ENCODE peak calls at places on chromosomes 2 and 18, in six cellular contexts. One of them, this sample, is unnamed.

GRCh38 chr2:31197669-31198068 is 19.6 kb downstream of the CAPN14 start:
- DNase-seq in cardiac fibroblast: no peak
- DNase-seq in H7: no peak
- DNase-seq in tibial artery: no peak
- DNase-seq in PC-9: no peak
- DNase-seq in pancreas: no peak
- DNase-seq in this sample: no peak

GRCh38 chr2:28101892-28102291 is 211.4 kb downstream of the BABAM2 start:
- DNase-seq in cardiac fibroblast: peak
- DNase-seq in H7: no peak
- DNase-seq in tibial artery: no peak
- DNase-seq in PC-9: no peak
- DNase-seq in pancreas: no peak
- DNase-seq in this sample: no peak

GRCh38 chr18:45889419-45890059 is 64.1 kb downstream of the SIGLEC15 start:
- DNase-seq in cardiac fibroblast: no peak
- DNase-seq in H7: no peak
- DNase-seq in tibial artery: no peak
- DNase-seq in PC-9: no peak
- DNase-seq in pancreas: no peak
- DNase-seq in this sample: no peak

GRCh38 chr2:202314116-202314515 is 48.6 kb downstream of the NOP58 start:
- DNase-seq in cardiac fibroblast: no peak
- DNase-seq in H7: no peak
- DNase-seq in tibial artery: no peak
- DNase-seq in PC-9: no peak
- DNase-seq in pancreas: no peak
- DNase-seq in this sample: no peak

GRCh38 chr2:99748344-99748743 is 258.5 kb upstream of the REV1 start:
- DNase-seq in cardiac fibroblast: no peak
- DNase-seq in H7: no peak
- DNase-seq in tibial artery: no peak
- DNase-seq in PC-9: no peak
- DNase-seq in pancreas: no peak
- DNase-seq in this sample: no peak

GRCh38 chr18:5895886-5896740 is 791 bp upstream of the TMEM200C start:
- DNase-seq in cardiac fibroblast: no peak
- DNase-seq in H7: peak
- DNase-seq in tibial artery: no peak
- DNase-seq in PC-9: no peak
- DNase-seq in pancreas: peak
- DNase-seq in this sample: peak

GRCh38 chr2:128736689-128737545 is 418.2 kb upstream of the HS6ST1 start:
- DNase-seq in cardiac fibroblast: peak
- DNase-seq in H7: peak
- DNase-seq in tibial artery: peak
- DNase-seq in PC-9: peak
- DNase-seq in pancreas: peak
- DNase-seq in this sample: peak

GRCh38 chr2:56455642-56456041 is 271.9 kb downstream of the CCDC85A start:
- DNase-seq in cardiac fibroblast: no peak
- DNase-seq in H7: no peak
- DNase-seq in tibial artery: no peak
- DNase-seq in PC-9: no peak
- DNase-seq in pancreas: no peak
- DNase-seq in this sample: no peak

GRCh38 chr18:13888317-13888716 is 27.0 kb downstream of the MC2R start:
- DNase-seq in cardiac fibroblast: no peak
- DNase-seq in H7: no peak
- DNase-seq in tibial artery: no peak
- DNase-seq in PC-9: no peak
- DNase-seq in pancreas: no peak
- DNase-seq in this sample: no peak

GRCh38 chr2:1731963-1732768 is 12.1 kb downstream of the PXDN start:
- DNase-seq in cardiac fibroblast: peak
- DNase-seq in H7: peak
- DNase-seq in tibial artery: peak
- DNase-seq in PC-9: no peak
- DNase-seq in pancreas: no peak
- DNase-seq in this sample: peak

GRCh38 chr2:10028988-10029874 is 14.1 kb upstream of the KLF11 start:
- DNase-seq in cardiac fibroblast: no peak
- DNase-seq in H7: peak
- DNase-seq in tibial artery: peak
- DNase-seq in PC-9: peak
- DNase-seq in pancreas: no peak
- DNase-seq in this sample: no peak

GRCh38 chr2:159902722-159903121 is 104.7 kb upstream of the CD302 start:
- DNase-seq in cardiac fibroblast: no peak
- DNase-seq in H7: no peak
- DNase-seq in tibial artery: no peak
- DNase-seq in PC-9: no peak
- DNase-seq in pancreas: no peak
- DNase-seq in this sample: no peak

GRCh38 chr2:188485496-188485895 is 193.8 kb downstream of the GULP1 start:
- DNase-seq in cardiac fibroblast: peak
- DNase-seq in H7: no peak
- DNase-seq in tibial artery: no peak
- DNase-seq in PC-9: no peak
- DNase-seq in pancreas: no peak
- DNase-seq in this sample: no peak

GRCh38 chr2:186919272-186919671 is 70.3 kb upstream of the ZSWIM2 start:
- DNase-seq in cardiac fibroblast: peak
- DNase-seq in H7: no peak
- DNase-seq in tibial artery: no peak
- DNase-seq in PC-9: no peak
- DNase-seq in pancreas: no peak
- DNase-seq in this sample: no peak

GRCh38 chr2:112257575-112257974 is 2.7 kb upstream of the ZC3H8 start:
- DNase-seq in cardiac fibroblast: peak
- DNase-seq in H7: no peak
- DNase-seq in tibial artery: no peak
- DNase-seq in PC-9: no peak
- DNase-seq in pancreas: no peak
- DNase-seq in this sample: peak

GRCh38 chr2:134576478-134576877 is 142.3 kb downstream of the TMEM163 start:
- DNase-seq in cardiac fibroblast: no peak
- DNase-seq in H7: no peak
- DNase-seq in tibial artery: no peak
- DNase-seq in PC-9: no peak
- DNase-seq in pancreas: no peak
- DNase-seq in this sample: no peak

GRCh38 chr2:134574610-134575332 is 144.0 kb downstream of the TMEM163 start:
- DNase-seq in cardiac fibroblast: no peak
- DNase-seq in H7: no peak
- DNase-seq in tibial artery: no peak
- DNase-seq in PC-9: no peak
- DNase-seq in pancreas: no peak
- DNase-seq in this sample: no peak

GRCh38 chr2:134572996-134573395 is 145.8 kb downstream of the TMEM163 start:
- DNase-seq in cardiac fibroblast: no peak
- DNase-seq in H7: no peak
- DNase-seq in tibial artery: no peak
- DNase-seq in PC-9: no peak
- DNase-seq in pancreas: no peak
- DNase-seq in this sample: no peak

GRCh38 chr2:134573724-134574123 is 145.1 kb downstream of the TMEM163 start:
- DNase-seq in cardiac fibroblast: no peak
- DNase-seq in H7: no peak
- DNase-seq in tibial artery: no peak
- DNase-seq in PC-9: no peak
- DNase-seq in pancreas: no peak
- DNase-seq in this sample: no peak

DNA sequence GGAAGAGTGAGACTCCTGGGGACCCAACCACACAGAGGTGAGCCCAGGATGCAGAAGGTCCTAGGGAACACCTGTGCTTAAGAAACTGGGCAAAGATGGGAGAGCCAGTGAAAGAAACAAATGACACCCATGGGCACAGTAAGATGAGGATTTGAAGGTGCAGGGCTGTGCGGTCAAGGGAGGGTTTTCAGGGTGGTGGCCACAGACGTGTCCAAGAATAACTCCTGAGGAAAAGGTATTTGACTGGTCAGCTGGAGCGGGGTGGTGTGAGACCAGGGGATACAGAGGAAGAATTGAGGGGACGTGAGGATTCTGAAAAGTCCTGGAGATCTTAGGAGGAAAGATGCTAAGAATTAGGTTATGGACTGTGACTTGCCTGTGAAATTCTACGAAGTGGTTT is 142.9 kb downstream of the TMEM163 start:
- DNase-seq in cardiac fibroblast: no peak
- DNase-seq in H7: no peak
- DNase-seq in tibial artery: no peak
- DNase-seq in PC-9: no peak
- DNase-seq in pancreas: no peak
- DNase-seq in this sample: no peak
- H3K4me3 ChIP-seq in cardiac fibroblast: no peak
- H3K4me3 ChIP-seq in H7: no peak
- H3K4me3 ChIP-seq in tibial artery: no peak
- H3K4me3 ChIP-seq in PC-9: no peak
- H3K4me3 ChIP-seq in pancreas: no peak
- H3K4me3 ChIP-seq in this sample: no peak

DNA sequence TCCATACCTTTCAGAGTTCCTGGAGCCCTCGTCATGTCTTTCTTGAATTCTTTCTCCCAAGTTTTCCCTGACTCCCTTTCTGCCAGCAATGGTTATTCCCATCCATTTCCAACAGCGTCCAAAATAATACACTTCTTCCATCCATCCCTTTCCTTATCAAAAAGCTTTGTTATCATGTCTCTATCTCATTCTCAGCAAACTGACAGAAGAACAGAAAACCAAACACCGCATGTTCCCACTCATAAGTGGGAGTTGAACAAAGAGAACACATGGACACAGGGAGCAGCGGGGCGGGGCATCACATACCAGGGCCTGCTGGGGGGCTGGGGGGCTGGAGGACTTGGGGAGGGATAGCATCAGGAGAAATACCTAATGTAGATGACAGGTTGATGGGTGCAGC is 86.7 kb downstream of the DDX1 start:
- DNase-seq in cardiac fibroblast: no peak
- DNase-seq in H7: no peak
- DNase-seq in tibial artery: no peak
- DNase-seq in PC-9: no peak
- DNase-seq in pancreas: no peak
- DNase-seq in this sample: no peak
- H3K4me3 ChIP-seq in cardiac fibroblast: no peak
- H3K4me3 ChIP-seq in H7: no peak
- H3K4me3 ChIP-seq in tibial artery: no peak
- H3K4me3 ChIP-seq in PC-9: no peak
- H3K4me3 ChIP-seq in pancreas: no peak
- H3K4me3 ChIP-seq in this sample: no peak

DNA sequence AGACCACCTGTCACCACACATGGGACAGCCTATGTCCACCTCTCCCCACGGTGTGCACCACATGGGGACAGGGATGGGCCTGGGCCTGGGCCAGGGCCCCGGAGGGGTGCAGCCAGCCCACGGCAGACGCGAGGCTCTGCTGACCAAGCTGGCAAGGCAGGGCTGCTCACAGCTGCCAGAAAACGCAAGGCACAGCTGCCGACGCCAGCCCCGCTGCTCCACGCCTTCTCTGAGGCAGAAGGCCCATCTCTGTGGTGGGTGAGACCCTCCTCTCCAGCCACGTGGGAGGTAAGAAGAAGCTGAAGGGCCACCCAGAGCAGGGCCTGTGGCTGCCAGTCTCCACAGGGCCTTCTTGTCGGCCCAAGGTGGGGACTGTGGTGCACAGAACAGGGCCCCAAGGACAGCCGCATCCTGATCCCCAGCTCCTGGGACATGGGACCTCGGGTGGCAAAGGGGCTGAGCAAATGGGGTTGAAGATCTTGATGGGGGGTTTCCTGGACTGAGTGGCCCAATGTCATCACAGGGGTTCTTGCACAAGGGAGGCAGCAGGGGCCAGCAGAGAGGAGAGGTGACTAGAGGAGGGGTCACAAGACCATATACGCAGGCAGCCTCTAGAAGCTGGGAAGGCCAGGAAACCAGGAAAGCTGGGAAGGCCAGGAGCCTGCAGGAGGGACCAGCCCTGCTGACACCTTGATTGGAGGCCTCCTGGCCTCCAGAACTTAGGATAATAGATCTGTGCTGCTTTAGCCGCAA is 72.3 kb downstream of the NDUFA10 start:
- DNase-seq in cardiac fibroblast: no peak
- DNase-seq in H7: peak
- DNase-seq in tibial artery: no peak
- DNase-seq in PC-9: no peak
- DNase-seq in pancreas: peak
- DNase-seq in this sample: peak
- H3K4me3 ChIP-seq in cardiac fibroblast: no peak
- H3K4me3 ChIP-seq in H7: no peak
- H3K4me3 ChIP-seq in tibial artery: peak
- H3K4me3 ChIP-seq in PC-9: no peak
- H3K4me3 ChIP-seq in pancreas: no peak
- H3K4me3 ChIP-seq in this sample: no peak

GRCh38 chr2:231038483-231039293 is 1.4 kb downstream of the C2orf72 start:
- DNase-seq in cardiac fibroblast: no peak
- DNase-seq in H7: peak
- DNase-seq in tibial artery: no peak
- DNase-seq in PC-9: no peak
- DNase-seq in pancreas: no peak
- DNase-seq in this sample: no peak

GRCh38 chr2:231036578-231037106 is 681 bp upstream of the C2orf72 start:
- DNase-seq in cardiac fibroblast: no peak
- DNase-seq in H7: no peak
- DNase-seq in tibial artery: no peak
- DNase-seq in PC-9: no peak
- DNase-seq in pancreas: no peak
- DNase-seq in this sample: no peak

GRCh38 chr2:231037202-231037730 is at the start of gene C2orf72:
- DNase-seq in cardiac fibroblast: no peak
- DNase-seq in H7: peak
- DNase-seq in tibial artery: no peak
- DNase-seq in PC-9: no peak
- DNase-seq in pancreas: peak
- DNase-seq in this sample: no peak

GRCh38 chr2:231039294-231039664 is 2.0 kb downstream of the C2orf72 start:
- DNase-seq in cardiac fibroblast: no peak
- DNase-seq in H7: no peak
- DNase-seq in tibial artery: no peak
- DNase-seq in PC-9: no peak
- DNase-seq in pancreas: no peak
- DNase-seq in this sample: no peak

DNA sequence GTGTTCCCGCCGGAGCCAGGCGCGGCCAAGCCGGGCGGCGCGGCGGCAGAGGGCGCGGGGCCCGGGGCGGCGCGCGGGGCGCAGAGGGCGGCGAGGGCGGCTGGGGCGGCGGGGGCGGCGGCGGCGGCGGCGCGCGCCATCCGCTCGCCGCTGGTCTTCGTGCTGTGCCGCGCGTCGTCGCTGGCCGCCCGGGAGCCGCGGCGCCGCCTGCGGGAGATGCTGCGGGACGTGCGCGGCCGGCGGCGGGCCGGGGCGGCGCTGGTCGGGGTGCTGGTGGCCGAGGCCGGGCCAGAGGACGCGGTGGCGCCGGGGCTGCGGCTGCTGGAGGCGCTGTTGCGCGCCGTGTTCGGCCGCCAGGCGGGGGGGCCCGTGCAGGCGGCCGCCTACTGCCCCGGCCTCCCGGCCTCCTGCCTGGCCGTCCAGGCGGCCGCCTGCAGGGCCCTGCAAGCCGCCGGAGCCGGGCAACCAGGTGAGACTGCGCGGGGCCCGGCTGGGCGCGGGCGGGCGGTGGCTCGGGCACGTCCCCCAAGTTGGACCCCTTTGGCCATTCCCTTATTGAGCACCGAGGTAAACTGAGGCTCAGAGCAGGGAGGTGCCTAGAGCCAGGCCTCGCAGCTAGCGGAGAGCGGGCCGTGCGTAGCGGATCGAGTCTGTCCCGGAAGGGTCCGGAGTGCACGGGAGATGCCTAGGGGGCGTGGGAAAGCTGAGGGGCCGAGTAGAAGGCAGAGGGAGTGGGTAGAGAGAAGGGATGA is 584 bp downstream of the C2orf72 start:
- DNase-seq in cardiac fibroblast: no peak
- DNase-seq in H7: peak
- DNase-seq in tibial artery: no peak
- DNase-seq in PC-9: no peak
- DNase-seq in pancreas: peak
- DNase-seq in this sample: no peak
- H3K4me3 ChIP-seq in cardiac fibroblast: peak
- H3K4me3 ChIP-seq in H7: peak
- H3K4me3 ChIP-seq in tibial artery: peak
- H3K4me3 ChIP-seq in PC-9: no peak
- H3K4me3 ChIP-seq in pancreas: peak
- H3K4me3 ChIP-seq in this sample: peak